ENCODE peak calls at places on chromosomes 4 and X, in eight cellular contexts. One of them, this sample, is unnamed.

GRCh38 chr4:152138451-152138850 is 377.6 kb upstream of the GATB start:
- DNase-seq in hypothalamus: no peak
- DNase-seq in right atrium auricular region: no peak
- DNase-seq in effector CD8-positive, alpha-beta T cell: no peak
- DNase-seq in heart right ventricle: no peak
- DNase-seq in fibroblast of lung: no peak
- DNase-seq in aorta: no peak
- DNase-seq in astrocyte of the cerebellum: no peak
- DNase-seq in this sample: no peak

GRCh38 chrX:130799393-130799792 is 103.6 kb downstream of the ENOX2 start:
- DNase-seq in hypothalamus: no peak
- DNase-seq in right atrium auricular region: no peak
- DNase-seq in heart right ventricle: no peak
- DNase-seq in aorta: no peak
- DNase-seq in astrocyte of the cerebellum: no peak
- DNase-seq in fibroblast of lung: no peak
- DNase-seq in effector CD8-positive, alpha-beta T cell: no peak
- DNase-seq in this sample: no peak

GRCh38 chr4:2746891-2747695 is 9.0 kb downstream of the TNIP2 start:
- DNase-seq in effector CD8-positive, alpha-beta T cell: no peak
- DNase-seq in astrocyte of the cerebellum: no peak
- DNase-seq in heart right ventricle: no peak
- DNase-seq in right atrium auricular region: no peak
- DNase-seq in aorta: peak
- DNase-seq in fibroblast of lung: no peak
- DNase-seq in hypothalamus: no peak
- DNase-seq in this sample: no peak

GRCh38 chrX:1464282-1465131 is 11.8 kb upstream of the ASMTL start:
- DNase-seq in hypothalamus: no peak
- DNase-seq in right atrium auricular region: peak
- DNase-seq in effector CD8-positive, alpha-beta T cell: no peak
- DNase-seq in heart right ventricle: peak
- DNase-seq in fibroblast of lung: no peak
- DNase-seq in aorta: peak
- DNase-seq in astrocyte of the cerebellum: no peak
- DNase-seq in this sample: no peak

GRCh38 chr4:166435449-166435848 is 562.4 kb downstream of the TLL1 start:
- DNase-seq in heart right ventricle: no peak
- DNase-seq in right atrium auricular region: no peak
- DNase-seq in astrocyte of the cerebellum: peak
- DNase-seq in fibroblast of lung: peak
- DNase-seq in effector CD8-positive, alpha-beta T cell: no peak
- DNase-seq in hypothalamus: no peak
- DNase-seq in aorta: no peak
- DNase-seq in this sample: no peak

GRCh38 chr4:18039113-18039512 is 17.6 kb upstream of the LCORL start:
- DNase-seq in astrocyte of the cerebellum: no peak
- DNase-seq in aorta: no peak
- DNase-seq in effector CD8-positive, alpha-beta T cell: no peak
- DNase-seq in fibroblast of lung: no peak
- DNase-seq in hypothalamus: no peak
- DNase-seq in heart right ventricle: no peak
- DNase-seq in right atrium auricular region: no peak
- DNase-seq in this sample: no peak

GRCh38 chr4:126123933-126124332 is 809.2 kb downstream of the FAT4 start:
- DNase-seq in hypothalamus: no peak
- DNase-seq in astrocyte of the cerebellum: no peak
- DNase-seq in fibroblast of lung: peak
- DNase-seq in right atrium auricular region: no peak
- DNase-seq in effector CD8-positive, alpha-beta T cell: no peak
- DNase-seq in heart right ventricle: no peak
- DNase-seq in aorta: no peak
- DNase-seq in this sample: no peak

GRCh38 chr4:6900181-6900812 is 9.3 kb upstream of the TBC1D14 start:
- DNase-seq in right atrium auricular region: no peak
- DNase-seq in astrocyte of the cerebellum: no peak
- DNase-seq in aorta: no peak
- DNase-seq in fibroblast of lung: no peak
- DNase-seq in heart right ventricle: no peak
- DNase-seq in effector CD8-positive, alpha-beta T cell: no peak
- DNase-seq in hypothalamus: no peak
- DNase-seq in this sample: no peak

GRCh38 chr4:127622621-127622922 is 10.2 kb upstream of the INTU start:
- DNase-seq in astrocyte of the cerebellum: no peak
- DNase-seq in effector CD8-positive, alpha-beta T cell: no peak
- DNase-seq in right atrium auricular region: no peak
- DNase-seq in heart right ventricle: no peak
- DNase-seq in fibroblast of lung: no peak
- DNase-seq in hypothalamus: no peak
- DNase-seq in aorta: no peak
- DNase-seq in this sample: no peak

GRCh38 chr4:80259012-80259411 is 7.5 kb upstream of the FGF5 start:
- DNase-seq in effector CD8-positive, alpha-beta T cell: no peak
- DNase-seq in astrocyte of the cerebellum: no peak
- DNase-seq in heart right ventricle: no peak
- DNase-seq in right atrium auricular region: no peak
- DNase-seq in hypothalamus: no peak
- DNase-seq in aorta: no peak
- DNase-seq in fibroblast of lung: no peak
- DNase-seq in this sample: no peak

GRCh38 chrX:17732138-17732783 is 5.0 kb upstream of the SCML1 start:
- DNase-seq in hypothalamus: no peak
- DNase-seq in aorta: no peak
- DNase-seq in fibroblast of lung: peak
- DNase-seq in effector CD8-positive, alpha-beta T cell: no peak
- DNase-seq in heart right ventricle: no peak
- DNase-seq in right atrium auricular region: no peak
- DNase-seq in astrocyte of the cerebellum: no peak
- DNase-seq in this sample: no peak

GRCh38 chr4:94947681-94948108 is 189.9 kb downstream of the BMPR1B start:
- DNase-seq in effector CD8-positive, alpha-beta T cell: no peak
- DNase-seq in astrocyte of the cerebellum: no peak
- DNase-seq in heart right ventricle: no peak
- DNase-seq in aorta: no peak
- DNase-seq in hypothalamus: no peak
- DNase-seq in fibroblast of lung: no peak
- DNase-seq in right atrium auricular region: no peak
- DNase-seq in this sample: peak

GRCh38 chr4:82381235-82381634 is 7.4 kb upstream of the HNRNPD start:
- DNase-seq in hypothalamus: no peak
- DNase-seq in heart right ventricle: no peak
- DNase-seq in right atrium auricular region: no peak
- DNase-seq in fibroblast of lung: no peak
- DNase-seq in aorta: no peak
- DNase-seq in effector CD8-positive, alpha-beta T cell: no peak
- DNase-seq in astrocyte of the cerebellum: no peak
- DNase-seq in this sample: no peak

GRCh38 chr4:183758006-183758734 is 99.1 kb downstream of the TRAPPC11 start:
- DNase-seq in hypothalamus: no peak
- DNase-seq in astrocyte of the cerebellum: no peak
- DNase-seq in heart right ventricle: peak
- DNase-seq in fibroblast of lung: peak
- DNase-seq in aorta: peak
- DNase-seq in effector CD8-positive, alpha-beta T cell: no peak
- DNase-seq in right atrium auricular region: peak
- DNase-seq in this sample: peak

GRCh38 chr4:85828295-85828910 is 353.5 kb downstream of the ARHGAP24 start:
- DNase-seq in right atrium auricular region: no peak
- DNase-seq in aorta: no peak
- DNase-seq in heart right ventricle: no peak
- DNase-seq in effector CD8-positive, alpha-beta T cell: no peak
- DNase-seq in hypothalamus: no peak
- DNase-seq in astrocyte of the cerebellum: no peak
- DNase-seq in fibroblast of lung: no peak
- DNase-seq in this sample: no peak

GRCh38 chr4:78764498-78764961 is 11.6 kb upstream of the BMP2K start:
- DNase-seq in hypothalamus: no peak
- DNase-seq in heart right ventricle: no peak
- DNase-seq in astrocyte of the cerebellum: no peak
- DNase-seq in aorta: no peak
- DNase-seq in effector CD8-positive, alpha-beta T cell: no peak
- DNase-seq in fibroblast of lung: peak
- DNase-seq in right atrium auricular region: no peak
- DNase-seq in this sample: no peak

GRCh38 chr4:35151816-35152572 is 1092.3 kb downstream of the ARAP2 start:
- DNase-seq in effector CD8-positive, alpha-beta T cell: no peak
- DNase-seq in aorta: no peak
- DNase-seq in fibroblast of lung: no peak
- DNase-seq in heart right ventricle: no peak
- DNase-seq in right atrium auricular region: no peak
- DNase-seq in hypothalamus: no peak
- DNase-seq in astrocyte of the cerebellum: no peak
- DNase-seq in this sample: peak

GRCh38 chr4:76388160-76388908 is 32.6 kb downstream of the CCDC158 start:
- DNase-seq in hypothalamus: no peak
- DNase-seq in astrocyte of the cerebellum: no peak
- DNase-seq in right atrium auricular region: no peak
- DNase-seq in heart right ventricle: no peak
- DNase-seq in effector CD8-positive, alpha-beta T cell: no peak
- DNase-seq in aorta: no peak
- DNase-seq in fibroblast of lung: no peak
- DNase-seq in this sample: peak

GRCh38 chrX:20317873-20318272 is 51.2 kb upstream of the RPS6KA3 start:
- DNase-seq in heart right ventricle: no peak
- DNase-seq in aorta: no peak
- DNase-seq in hypothalamus: no peak
- DNase-seq in fibroblast of lung: no peak
- DNase-seq in astrocyte of the cerebellum: no peak
- DNase-seq in right atrium auricular region: no peak
- DNase-seq in effector CD8-positive, alpha-beta T cell: no peak
- DNase-seq in this sample: no peak

GRCh38 chrX:46991664-46992063 is 79.4 kb downstream of the JADE3 start:
- DNase-seq in right atrium auricular region: no peak
- DNase-seq in astrocyte of the cerebellum: no peak
- DNase-seq in hypothalamus: no peak
- DNase-seq in effector CD8-positive, alpha-beta T cell: no peak
- DNase-seq in heart right ventricle: no peak
- DNase-seq in fibroblast of lung: no peak
- DNase-seq in aorta: no peak
- DNase-seq in this sample: no peak

GRCh38 chr4:69830529-69831269 is 29.2 kb downstream of the SULT1E1 start:
- DNase-seq in astrocyte of the cerebellum: no peak
- DNase-seq in heart right ventricle: no peak
- DNase-seq in effector CD8-positive, alpha-beta T cell: no peak
- DNase-seq in hypothalamus: no peak
- DNase-seq in fibroblast of lung: peak
- DNase-seq in aorta: no peak
- DNase-seq in right atrium auricular region: no peak
- DNase-seq in this sample: peak

GRCh38 chr4:29560452-29560851 is 1159.7 kb upstream of the PCDH7 start:
- DNase-seq in aorta: no peak
- DNase-seq in right atrium auricular region: no peak
- DNase-seq in astrocyte of the cerebellum: no peak
- DNase-seq in fibroblast of lung: no peak
- DNase-seq in heart right ventricle: no peak
- DNase-seq in effector CD8-positive, alpha-beta T cell: no peak
- DNase-seq in hypothalamus: no peak
- DNase-seq in this sample: no peak

GRCh38 chr4:45741897-45742296 is 382.0 kb downstream of the GABRG1 start:
- DNase-seq in astrocyte of the cerebellum: no peak
- DNase-seq in effector CD8-positive, alpha-beta T cell: no peak
- DNase-seq in aorta: no peak
- DNase-seq in heart right ventricle: no peak
- DNase-seq in right atrium auricular region: no peak
- DNase-seq in hypothalamus: no peak
- DNase-seq in fibroblast of lung: no peak
- DNase-seq in this sample: peak

GRCh38 chr4:99104153-99104552 is 15.6 kb upstream of the ADH5 start:
- DNase-seq in astrocyte of the cerebellum: no peak
- DNase-seq in right atrium auricular region: no peak
- DNase-seq in effector CD8-positive, alpha-beta T cell: no peak
- DNase-seq in aorta: no peak
- DNase-seq in heart right ventricle: no peak
- DNase-seq in fibroblast of lung: no peak
- DNase-seq in hypothalamus: no peak
- DNase-seq in this sample: no peak

GRCh38 chr4:78720994-78721677 is 55.0 kb upstream of the BMP2K start:
- DNase-seq in fibroblast of lung: no peak
- DNase-seq in astrocyte of the cerebellum: no peak
- DNase-seq in hypothalamus: no peak
- DNase-seq in effector CD8-positive, alpha-beta T cell: no peak
- DNase-seq in heart right ventricle: peak
- DNase-seq in aorta: no peak
- DNase-seq in right atrium auricular region: no peak
- DNase-seq in this sample: no peak

GRCh38 chr4:152983774-152984411 is 47.8 kb downstream of the FHDC1 start:
- DNase-seq in effector CD8-positive, alpha-beta T cell: no peak
- DNase-seq in right atrium auricular region: no peak
- DNase-seq in hypothalamus: no peak
- DNase-seq in astrocyte of the cerebellum: peak
- DNase-seq in fibroblast of lung: peak
- DNase-seq in heart right ventricle: no peak
- DNase-seq in aorta: no peak
- DNase-seq in this sample: no peak

GRCh38 chr4:184100297-184100885 is 117.3 kb downstream of the ENPP6 start:
- DNase-seq in effector CD8-positive, alpha-beta T cell: peak
- DNase-seq in hypothalamus: no peak
- DNase-seq in fibroblast of lung: peak
- DNase-seq in right atrium auricular region: no peak
- DNase-seq in heart right ventricle: peak
- DNase-seq in astrocyte of the cerebellum: no peak
- DNase-seq in aorta: no peak
- DNase-seq in this sample: peak

GRCh38 chrX:101617211-101618191 is at the start of gene ARMCX6:
- DNase-seq in astrocyte of the cerebellum: peak
- DNase-seq in aorta: peak
- DNase-seq in right atrium auricular region: peak
- DNase-seq in effector CD8-positive, alpha-beta T cell: peak
- DNase-seq in hypothalamus: peak
- DNase-seq in heart right ventricle: peak
- DNase-seq in fibroblast of lung: peak
- DNase-seq in this sample: peak

GRCh38 chrX:103253608-103254007 is 1.3 kb downstream of the TCEAL8 start:
- DNase-seq in fibroblast of lung: peak
- DNase-seq in right atrium auricular region: no peak
- DNase-seq in effector CD8-positive, alpha-beta T cell: no peak
- DNase-seq in hypothalamus: no peak
- DNase-seq in aorta: no peak
- DNase-seq in heart right ventricle: peak
- DNase-seq in astrocyte of the cerebellum: no peak
- DNase-seq in this sample: no peak

GRCh38 chrX:136304493-136304892 is 3.7 kb downstream of the ADGRG4 start:
- DNase-seq in heart right ventricle: no peak
- DNase-seq in hypothalamus: no peak
- DNase-seq in right atrium auricular region: no peak
- DNase-seq in astrocyte of the cerebellum: no peak
- DNase-seq in aorta: no peak
- DNase-seq in effector CD8-positive, alpha-beta T cell: no peak
- DNase-seq in fibroblast of lung: no peak
- DNase-seq in this sample: no peak

GRCh38 chrX:102744307-102744706 is 23.8 kb downstream of the GPRASP3 start:
- DNase-seq in hypothalamus: no peak
- DNase-seq in astrocyte of the cerebellum: no peak
- DNase-seq in effector CD8-positive, alpha-beta T cell: no peak
- DNase-seq in fibroblast of lung: no peak
- DNase-seq in aorta: no peak
- DNase-seq in right atrium auricular region: no peak
- DNase-seq in heart right ventricle: no peak
- DNase-seq in this sample: no peak

GRCh38 chrX:11629593-11630211 is 36.0 kb downstream of the ARHGAP6 start:
- DNase-seq in astrocyte of the cerebellum: peak
- DNase-seq in heart right ventricle: peak
- DNase-seq in fibroblast of lung: peak
- DNase-seq in right atrium auricular region: no peak
- DNase-seq in hypothalamus: no peak
- DNase-seq in effector CD8-positive, alpha-beta T cell: no peak
- DNase-seq in aorta: no peak
- DNase-seq in this sample: no peak

GRCh38 chrX:31603411-31604120 is 531.7 kb upstream of the FTHL17 start:
- DNase-seq in fibroblast of lung: peak
- DNase-seq in heart right ventricle: no peak
- DNase-seq in astrocyte of the cerebellum: peak
- DNase-seq in aorta: no peak
- DNase-seq in hypothalamus: no peak
- DNase-seq in right atrium auricular region: no peak
- DNase-seq in effector CD8-positive, alpha-beta T cell: no peak
- DNase-seq in this sample: no peak

GRCh38 chr4:89719536-89719935 is 117.4 kb downstream of the SNCA start:
- DNase-seq in astrocyte of the cerebellum: no peak
- DNase-seq in hypothalamus: no peak
- DNase-seq in heart right ventricle: no peak
- DNase-seq in effector CD8-positive, alpha-beta T cell: no peak
- DNase-seq in right atrium auricular region: no peak
- DNase-seq in aorta: no peak
- DNase-seq in fibroblast of lung: no peak
- DNase-seq in this sample: no peak